ENCODE peak calls at places on chromosomes 16 and 17, in six cellular contexts. D, L, K, G, W and J are unnamed samples.

GRCh38 chr16:84207266-84207665 is 16.3 kb downstream of the ADAD2 start:
- DNase-seq in K (no peak), L (no peak), W (no peak), D (no peak), G (no peak), J (no peak)

GRCh38 chr17:76645481-76645880 is 1.9 kb upstream of the ST6GALNAC1 start:
- DNase-seq in K (no peak), D (no peak), L (no peak), W (no peak), G (no peak), J (no peak)

GRCh38 chr17:77741109-77741508 is 217.4 kb upstream of the TNRC6C start:
- DNase-seq in L (peak; percentile 75), K (no peak), G (no peak), W (no peak), D (no peak), J (peak; percentile 42)

GRCh38 chr16:55444754-55445485 is 34.1 kb upstream of the MMP2 start:
- DNase-seq in L (no peak), G (no peak), K (no peak), W (no peak), D (no peak), J (no peak)

GRCh38 chr17:38469875-38470274 is 41.6 kb downstream of the ARHGAP23 start:
- DNase-seq in W (peak; percentile 88), D (no peak), L (peak; percentile 54), K (no peak), G (peak; percentile 64), J (no peak)

GRCh38 chr17:80750263-80750662 is 205.6 kb downstream of the RPTOR start:
- DNase-seq in K (no peak), W (peak; percentile 22), D (no peak), L (no peak), G (no peak), J (no peak)

GRCh38 chr16:25366078-25366477 is 108.4 kb upstream of the ZKSCAN2 start:
- DNase-seq in G (no peak), K (no peak), W (no peak), L (peak; percentile 43), D (no peak), J (no peak)

GRCh38 chr17:1362065-1362848 is 37.8 kb downstream of the YWHAE start:
- DNase-seq in D (no peak), L (no peak), G (no peak), K (no peak), W (peak; percentile 58), J (no peak)

GRCh38 chr17:11642655-11643054 is 44.4 kb downstream of the DNAH9 start:
- DNase-seq in W (no peak), K (no peak), L (no peak), D (no peak), G (peak; percentile 50), J (no peak)

GRCh38 chr16:75494184-75494583 is 1.1 kb downstream of the CHST6 start:
- DNase-seq in L (no peak), G (no peak), W (no peak), D (no peak), K (no peak), J (no peak)

GRCh38 chr16:10929853-10930754 is 12.2 kb downstream of the DEXI start:
- DNase-seq in G (no peak), W (peak; percentile 51), L (no peak), K (no peak), D (no peak), J (no peak)

GRCh38 chr17:2786176-2786881 is 9.9 kb upstream of the RAP1GAP2 start:
- DNase-seq in D (peak; percentile 93), L (peak; percentile 96), G (peak; percentile 92), W (peak; percentile 79), K (peak; percentile 84), J (peak; percentile 92)

GRCh38 chr17:43905985-43906852 is 1.1 kb downstream of the MPP2 start:
- DNase-seq in K (no peak), W (peak; percentile 86), D (peak; percentile 92), G (peak; percentile 84), L (peak; percentile 96), J (no peak)

GRCh38 chr17:64491034-64491860 is 5.6 kb downstream of the POLG2 start:
- DNase-seq in K (no peak), L (peak; percentile 56), D (peak; percentile 30), W (peak; percentile 63), G (peak; percentile 23), J (peak; percentile 67)

GRCh38 chr16:82152192-82152591 is 17.8 kb downstream of the MPHOSPH6 start:
- DNase-seq in L (no peak), K (no peak), W (no peak), D (no peak), G (peak; percentile 11), J (no peak)

GRCh38 chr16:70590722-70591438 is 55.5 kb upstream of the IL34 start:
- DNase-seq in L (no peak), D (no peak), W (no peak), K (no peak), G (no peak), J (no peak)

GRCh38 chr16:70589998-70590471 is 56.3 kb upstream of the IL34 start:
- DNase-seq in W (peak; percentile 51), G (peak; percentile 72), L (peak; percentile 45), K (no peak), D (no peak), J (no peak)

GRCh38 chr16:70586731-70587130 is 59.6 kb upstream of the IL34 start:
- DNase-seq in L (no peak), G (no peak), W (no peak), D (no peak), K (no peak), J (no peak)

GRCh38 chr16:70591609-70592008 is 54.8 kb upstream of the IL34 start:
- DNase-seq in L (no peak), D (no peak), W (no peak), K (no peak), G (peak; percentile 46), J (no peak)

DNA sequence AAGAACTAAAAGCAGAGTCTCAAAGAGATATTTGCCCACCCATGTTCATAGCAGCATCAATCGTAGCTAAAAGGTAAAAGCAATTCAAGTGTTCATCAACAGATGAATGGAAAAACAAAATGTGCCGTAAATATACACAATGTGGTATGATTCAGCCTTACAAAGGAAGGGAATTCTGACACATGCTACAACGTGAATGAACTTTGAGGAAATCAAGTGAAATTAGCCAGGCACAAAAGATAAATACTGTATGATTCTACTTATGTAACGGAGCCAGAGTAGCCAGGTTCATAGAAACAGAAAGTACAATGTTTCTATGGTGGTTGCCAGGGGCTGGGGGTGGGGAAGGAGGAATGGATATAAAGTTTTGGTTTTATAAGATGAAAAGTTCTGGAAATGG is 57.8 kb upstream of the IL34 start:
- DNase-seq in D (no peak), K (no peak), G (no peak), W (peak; percentile 64), L (no peak), J (no peak)
- TF ChIP-seq EZH2 in D (no peak), K (no peak), G (no peak), W (no peak), L (no peak), J (no peak)

GRCh38 chr16:4285167-4285566 is 12.3 kb upstream of the TFAP4 start:
- DNase-seq in L (no peak), K (no peak), D (no peak), W (no peak), G (no peak), J (no peak)
- TF ChIP-seq EZH2phosphoT487 in L (no peak), K (no peak), D (no peak), W (no peak), G (no peak), J (no peak)

DNA sequence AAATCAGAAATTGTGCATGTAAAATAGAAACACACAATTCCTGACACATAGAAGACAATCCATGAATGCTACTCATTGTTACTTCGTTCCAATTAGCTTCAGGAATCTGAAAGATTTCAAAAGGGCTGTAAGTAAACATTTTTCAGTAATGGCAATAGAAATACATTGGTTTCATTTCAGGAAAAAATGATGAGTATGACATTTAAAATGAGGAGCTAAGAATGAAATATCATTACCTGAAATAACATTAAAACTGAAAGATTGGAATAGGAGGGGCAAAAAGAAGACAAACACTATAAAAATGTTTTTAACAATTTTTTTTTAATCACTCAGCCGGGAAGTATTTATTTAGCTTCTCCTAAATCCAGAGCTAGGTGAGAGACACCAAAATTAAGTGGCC is 136.6 kb upstream of the ADAMTS18 start:
- DNase-seq in L (no peak), K (no peak), D (no peak), W (no peak), G (no peak), J (no peak)
- H3K4me1 ChIP-seq in L (no peaks in the 10 kb centered on the region), K (no peaks in the 10 kb centered on the region), D (no peaks in the 10 kb centered on the region), W (no peaks in the 10 kb centered on the region), G (no peaks in the 10 kb centered on the region), J (no peaks in the 10 kb centered on the region)

DNA sequence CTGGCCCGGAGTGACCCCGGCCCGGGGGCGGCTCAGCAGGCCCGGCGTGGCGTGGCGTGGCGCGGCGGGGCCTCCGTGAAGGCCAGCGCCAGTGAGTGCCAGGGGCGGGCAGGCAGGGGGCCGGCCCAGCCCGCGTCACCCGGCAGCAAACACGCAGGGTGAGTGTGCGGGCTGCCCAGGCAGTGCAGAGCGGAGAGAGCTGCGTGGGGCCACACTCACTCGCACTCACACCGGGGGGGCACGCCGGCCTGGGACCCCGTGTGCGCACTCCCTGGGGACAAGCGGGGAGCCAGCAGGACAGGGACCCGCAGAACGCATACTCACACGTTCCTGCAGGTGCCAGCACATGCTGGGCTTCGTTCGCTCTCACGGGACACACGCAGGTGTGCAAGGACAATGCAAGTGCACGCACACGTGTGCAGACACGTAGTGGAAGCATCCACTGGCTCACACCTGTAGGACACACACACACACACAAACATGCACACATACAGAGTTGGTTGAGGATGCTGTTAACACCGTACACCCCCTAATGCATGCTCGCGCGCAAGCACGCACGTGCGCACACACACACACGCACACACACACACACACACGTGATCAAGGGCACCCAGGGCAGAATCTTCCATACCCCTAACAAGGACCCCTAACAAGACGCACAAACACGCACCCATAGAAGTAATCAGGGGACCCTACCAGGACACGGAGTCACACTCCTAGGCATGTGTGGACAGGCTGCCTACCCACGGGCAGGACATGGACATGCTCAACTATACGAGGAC is 7.7 kb downstream of the USP6 start:
- DNase-seq in L (no peak), K (no peak), W (peak; percentile 21), G (no peak), D (no peak), J (no peak)
- TF ChIP-seq EZH2 in L (no peak), K (no peak), W (no peak), G (no peak), D (no peak), J (no peak)

DNA sequence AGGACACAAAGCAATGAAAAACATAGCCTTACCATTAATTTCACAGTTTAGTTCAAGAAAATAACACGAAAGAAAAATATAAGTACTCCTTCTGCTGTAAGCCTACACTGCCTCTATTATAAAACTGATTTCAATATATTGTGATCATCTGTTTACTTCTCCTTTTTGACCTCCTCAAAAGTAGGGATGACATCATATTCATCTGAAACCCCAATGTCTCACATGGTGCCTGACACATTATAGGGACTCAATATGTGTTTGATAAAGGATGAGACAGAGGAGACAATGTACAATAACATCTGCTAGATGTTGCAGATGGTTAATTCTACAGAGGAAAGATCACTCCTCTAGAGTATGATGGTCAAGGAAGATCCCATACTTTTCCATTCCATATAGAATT is 118.4 kb upstream of the NOG start:
- DNase-seq in D (no peak), K (no peak), W (no peak), G (no peak), L (no peak), J (no peak)
- TF ChIP-seq EZH2phosphoT487 in D (no peak), K (no peak), W (no peak), G (no peak), L (no peak), J (no peak)

GRCh38 chr16:3068486-3068885 is 3.0 kb downstream of the IL32 start:
- DNase-seq in K (no peak), W (no peak), G (no peak), L (no peak), D (no peak), J (no peak)
- H3K4me1 ChIP-seq in K (no peaks in the 10 kb centered on the region), W (peaks cover 5% of the 10 kb centered on the region), G (peaks cover 5% of the 10 kb centered on the region), L (peaks cover 4% of the 10 kb centered on the region), D (no peaks in the 10 kb centered on the region), J (peaks cover 11% of the 10 kb centered on the region)